ENCODE peak calls at places on chromosomes 4 and X, in eight cellular contexts. S is NCI-H1105; F is ACHN; K is G401; H is amygdala; R is stimulated activated CD8-positive, alpha-beta memory T cell treated with anti-CD3 and anti-CD28 coated beads, Interleukin-4, amount 100 ng/mL, for 24 hours; A is LHCN-M2; Q is pons. D is an unnamed sample.

GRCh38 chr4:92305878-92306520 is 2.2 kb downstream of the GRID2 start:
- DNase-seq in S (no peak), F (no peak), K (no peak), H (peak; percentile 54), R (no peak), A (no peak), Q (peak; percentile 53), D (peak; percentile 39)

GRCh38 chr4:6910960-6911874 is 1.6 kb downstream of the TBC1D14 start:
- DNase-seq in S (no peak), F (no peak), K (no peak), H (no peak), R (no peak), A (no peak), Q (no peak), D (no peak)

GRCh38 chr4:120749445-120750151 is 172.9 kb downstream of the PRDM5 start:
- DNase-seq in S (peak; percentile 1), F (no peak), K (no peak), H (no peak), R (no peak), A (peak; percentile 43), Q (no peak), D (no peak)

GRCh38 chrX:133249659-133250058 is 31.5 kb upstream of the TFDP3 start:
- DNase-seq in S (no peak), F (no peak), K (no peak), H (no peak), R (no peak), A (no peak), Q (peak; percentile 11), D (peak; percentile 1)

GRCh38 chrX:40471965-40472648 is 108.7 kb upstream of the ATP6AP2 start:
- DNase-seq in S (peak; percentile 78), F (peak; percentile 46), K (peak; percentile 8), H (peak; percentile 13), R (no peak), A (peak; percentile 81), Q (peak; percentile 46), D (peak; percentile 62)

GRCh38 chr4:48445704-48446103 is 37.4 kb upstream of the SLC10A4 start:
- DNase-seq in S (no peak), F (peak; percentile 54), K (no peak), H (no peak), R (no peak), A (peak; percentile 9), Q (peak; percentile 18), D (no peak)

GRCh38 chr4:88208146-88208545 is 49.7 kb upstream of the ABCG2 start:
- DNase-seq in S (no peak), F (no peak), K (no peak), H (no peak), R (no peak), A (no peak), Q (no peak), D (no peak)

GRCh38 chr4:42488114-42488513 is 90.8 kb downstream of the SHISA3 start:
- DNase-seq in S (no peak), F (no peak), K (no peak), H (no peak), R (no peak), A (no peak), Q (no peak), D (no peak)